ENCODE peak calls at places on chromosome 14, in six cellular contexts. G is SK-N-SH, P is bronchial epithelial cell, C is adrenal gland, T is mucosa of descending colon, J is fibroblast of lung. Q is an unnamed sample.

GRCh38 chr14:90692826-90693225 is 123.4 kb downstream of the TTC7B start:
- DNase-seq in G (no peak), P (peak; percentile 26), C (no peak), T (no peak), J (no peak), Q (no peak)

GRCh38 chr14:69619007-69619406 is 7.6 kb downstream of the SUSD6 start:
- DNase-seq in G (no peak), P (no peak), C (peak; percentile 41), T (no peak), J (peak; percentile 50), Q (no peak)

GRCh38 chr14:58563981-58564380 is 73.8 kb upstream of the DACT1 start:
- DNase-seq in G (no peak), P (no peak), C (no peak), T (no peak), J (no peak), Q (no peak)

GRCh38 chr14:50335389-50335788 is 23.3 kb downstream of the DMAC2L start:
- DNase-seq in G (peak; percentile 55), P (no peak), C (peak; percentile 35), T (peak; percentile 50), J (peak; percentile 69), Q (no peak)

GRCh38 chr14:75283162-75283883 is 4.7 kb downstream of the FOS start:
- DNase-seq in G (no peak), P (peak; percentile 88), C (peak; percentile 34), T (no peak), J (peak; percentile 56), Q (no peak)

GRCh38 chr14:88882236-88882635 is 57.8 kb downstream of the TTC8 start:
- DNase-seq in G (no peak), P (no peak), C (no peak), T (no peak), J (peak; percentile 59), Q (no peak)

GRCh38 chr14:73743431-73743931 is 29.3 kb upstream of the PNMA1 start:
- DNase-seq in G (no peak), P (no peak), C (peak; percentile 57), T (peak; percentile 73), J (no peak), Q (no peak)

GRCh38 chr14:35196571-35196970 is 74.2 kb downstream of the PRORP start:
- DNase-seq in G (peak; percentile 11), P (peak; percentile 86), C (no peak), T (no peak), J (no peak), Q (no peak)

GRCh38 chr14:76811561-76811960 is 1.1 kb downstream of the ANGEL1 start:
- DNase-seq in G (no peak), P (peak; percentile 19), C (no peak), T (no peak), J (peak; percentile 51), Q (no peak)

GRCh38 chr14:22155582-22155981 is 433.4 kb downstream of the DAD1 start:
- DNase-seq in G (no peak), P (peak; percentile 51), C (no peak), T (no peak), J (no peak), Q (no peak)

GRCh38 chr14:89339158-89339557 is 77.9 kb downstream of the FOXN3 start:
- DNase-seq in G (no peak), P (no peak), C (no peak), T (no peak), J (no peak), Q (no peak)

GRCh38 chr14:89672636-89673279 is 255.7 kb upstream of the FOXN3 start:
- DNase-seq in G (no peak), P (no peak), C (peak; percentile 15), T (peak; percentile 66), J (no peak), Q (no peak)

GRCh38 chr14:90491221-90491867 is 94.5 kb downstream of the CALM1 start:
- DNase-seq in G (peak; percentile 79), P (no peak), C (peak; percentile 65), T (no peak), J (peak; percentile 89), Q (peak; percentile 10)

GRCh38 chr14:61752626-61753025 is 9.6 kb upstream of the SNAPC1 start:
- DNase-seq in G (no peak), P (peak; percentile 72), C (no peak), T (no peak), J (peak; percentile 41), Q (no peak)

GRCh38 chr14:76765461-76765931 is 4.2 kb downstream of the VASH1 start:
- DNase-seq in G (no peak), P (no peak), C (no peak), T (no peak), J (no peak), Q (no peak)

GRCh38 chr14:20262642-20263128 is 23.6 kb downstream of the OR11H4 start:
- DNase-seq in G (no peak), P (peak; percentile 97), C (no peak), T (no peak), J (peak; percentile 15), Q (peak; percentile 49)

GRCh38 chr14:74647834-74648361 is 35.9 kb upstream of the LTBP2 start:
- DNase-seq in G (peak; percentile 47), P (peak; percentile 73), C (peak; percentile 56), T (no peak), J (no peak), Q (no peak)

DNA sequence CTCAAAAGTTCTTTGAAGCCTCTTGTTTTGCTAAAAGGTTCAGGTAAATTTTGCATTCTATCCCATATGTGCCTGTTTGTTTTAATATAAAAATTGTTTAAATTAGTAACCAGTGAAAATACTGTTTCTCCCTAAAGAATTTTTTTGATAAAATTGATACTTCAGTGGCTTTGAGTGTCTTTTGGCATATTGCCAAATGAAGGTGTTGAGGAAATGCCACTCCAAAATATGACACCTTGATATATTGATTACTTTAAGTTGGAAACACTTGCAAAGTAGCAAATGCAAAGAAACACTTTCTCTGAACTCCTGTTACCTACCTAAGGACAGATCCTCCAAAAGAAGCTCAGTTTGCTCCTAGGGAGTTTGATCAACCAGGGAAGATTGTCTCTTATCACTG is 8.4 kb downstream of the STYX start:
- DNase-seq in G (no peak), P (no peak), C (no peak), T (no peak), J (no peak), Q (no peak)
- TF ChIP-seq CTCF in G (no peak), P (no peak), C (no peak), T (no peak), J (no peak), Q (no peak)

DNA sequence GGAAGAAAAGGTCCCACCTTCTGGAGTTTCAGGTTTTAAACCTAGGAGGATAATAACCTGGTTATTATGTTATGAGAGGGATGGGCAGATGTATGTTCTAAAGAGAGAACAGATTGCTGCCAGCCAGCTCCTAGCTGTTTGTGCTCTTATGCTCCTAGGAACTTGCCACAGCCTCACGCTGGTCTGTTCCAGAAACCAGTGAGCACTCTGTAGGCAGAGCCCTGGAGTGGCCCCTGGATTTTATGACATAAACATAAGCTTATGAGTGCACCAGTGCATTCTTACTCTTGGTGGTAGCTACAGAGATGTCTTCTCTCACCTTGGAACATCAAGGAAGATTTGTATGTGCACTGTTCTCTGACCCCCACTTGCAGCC is 27.7 kb downstream of the KLC1 start:
- DNase-seq in G (no peak), P (no peak), C (no peak), T (no peak), J (no peak), Q (no peak)
- H3K4me3 ChIP-seq in G (no peak overlapping the region), P (no peak overlapping the region), C (no peak overlapping the region), T (no peak overlapping the region), J (no peak overlapping the region), Q (no peak overlapping the region)

DNA sequence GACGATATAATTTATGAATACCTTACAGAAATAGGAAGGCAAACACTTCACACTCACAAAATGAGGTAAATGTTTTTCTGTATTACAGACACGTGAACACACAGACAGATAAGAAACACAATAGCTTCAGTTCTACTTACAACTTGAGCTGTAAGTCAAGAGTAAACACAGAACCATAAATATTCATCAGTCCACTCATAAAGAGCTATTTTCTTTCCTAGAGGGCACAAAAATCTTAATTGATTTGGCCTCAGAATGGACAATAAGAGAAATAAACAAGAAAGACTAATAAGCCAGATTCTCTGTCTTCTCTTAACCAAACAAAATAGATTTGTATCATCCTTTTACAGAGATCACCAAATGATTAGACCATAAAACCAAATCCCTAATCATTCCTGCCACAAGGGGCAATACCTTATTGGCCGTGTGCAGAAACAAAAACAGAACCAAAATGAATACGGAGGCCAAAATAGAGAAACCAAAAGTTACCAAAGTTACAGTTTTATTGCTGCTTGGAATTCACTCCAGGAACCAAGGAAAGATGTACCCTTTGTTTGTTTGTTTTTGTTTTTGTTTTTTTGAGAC is 38.1 kb upstream of the GARIN2 start:
- DNase-seq in G (no peak), P (no peak), C (no peak), T (no peak), J (peak; percentile 8), Q (no peak)
- TF ChIP-seq CTCF in G (peak; percentile 45), P (no peak), C (peak; percentile 38), T (no peak), J (peak; percentile 39), Q (peak; percentile 51)

GRCh38 chr14:23181453-23181852 is 2.0 kb downstream of the SLC7A8 start:
- DNase-seq in G (no peak), P (no peak), C (no peak), T (no peak), J (no peak), Q (no peak)
- H3K4me3 ChIP-seq in G (no peak overlapping the region), P (no peak overlapping the region), C (peak overlapping the region; percentile 59), T (no peak overlapping the region), J (peak overlapping the region; percentile 58), Q (no peak overlapping the region)

Q was measured in AG09309.